ENCODE peak calls at places on chromosomes 2 and 18, in four cellular contexts. K, I, E and M are unnamed samples.

GRCh38 chr2:95058989-95059601 is 33.6 kb downstream of the MAL start:
- DNase-seq in K (no peak), I (no peak), E (no peak), M (no peak)

GRCh38 chr2:199309973-199310372 is 147.8 kb downstream of the SATB2 start:
- DNase-seq in K (no peak), I (no peak), E (no peak), M (no peak)

GRCh38 chr18:48166336-48166875 is 235.9 kb upstream of the SMAD2 start:
- DNase-seq in K (no peak), I (no peak), E (no peak), M (no peak)

GRCh38 chr2:96549466-96549785 is 12.9 kb downstream of the ARID5A start:
- DNase-seq in K (no peak), I (no peak), E (no peak), M (no peak)

GRCh38 chr2:230408244-230408842 is 7.7 kb upstream of the SP100 start:
- DNase-seq in K (no peak), I (no peak), E (no peak), M (no peak)

GRCh38 chr2:110126086-110126773 is 10.6 kb upstream of the MALL start:
- DNase-seq in K (no peak), I (no peak), E (no peak), M (no peak)

GRCh38 chr2:180656455-180656847 is 324.0 kb upstream of the UBE2E3 start:
- DNase-seq in K (no peak), I (no peak), E (no peak), M (no peak)

GRCh38 chr2:237603718-237604362 is 13.3 kb upstream of the RAB17 start:
- DNase-seq in K (peak; percentile 49), I (peak; percentile 57), E (peak; percentile 82), M (peak; percentile 62)

GRCh38 chr2:14524041-14524802 is 108.3 kb upstream of the LRATD1 start:
- DNase-seq in K (no peak), I (no peak), E (no peak), M (no peak)

GRCh38 chr2:12428786-12429185 is 287.9 kb upstream of the TRIB2 start:
- DNase-seq in K (no peak), I (no peak), E (no peak), M (no peak)

GRCh38 chr2:129642526-129643043 is 336.9 kb upstream of the RAB6C start:
- DNase-seq in K (no peak), I (no peak), E (no peak), M (no peak)

GRCh38 chr2:58866040-58866439 is 624.9 kb upstream of the FANCL start:
- DNase-seq in K (peak; percentile 22), I (no peak), E (no peak), M (peak; percentile 31)

GRCh38 chr18:45169610-45170009 is 445.7 kb upstream of the SLC14A2 start:
- DNase-seq in K (no peak), I (no peak), E (no peak), M (no peak)

GRCh38 chr2:43356774-43357173 is 130.4 kb upstream of the ZFP36L2 start:
- DNase-seq in K (no peak), I (no peak), E (no peak), M (no peak)

GRCh38 chr18:59353079-59353680 is 5.9 kb downstream of the LMAN1 start:
- DNase-seq in K (no peak), I (no peak), E (no peak), M (no peak)

GRCh38 chr2:56376699-56377665 is 193.2 kb downstream of the CCDC85A start:
- DNase-seq in K (no peak), I (no peak), E (no peak), M (no peak)

GRCh38 chr2:62661263-62661635 is 44.3 kb upstream of the EHBP1 start:
- DNase-seq in K (no peak), I (no peak), E (no peak), M (no peak)

GRCh38 chr2:152175012-152175367 is 573 bp downstream of the STAM2 start:
- DNase-seq in K (no peak), I (no peak), E (peak; percentile 40), M (no peak)
- TF ChIP-seq CTCF in K (no peak), I (no peak), E (no peak), M (no peak)

GRCh38 chr2:23414876-23415275 is 29.9 kb downstream of the KLHL29 start:
- DNase-seq in K (no peak), I (no peak), E (no peak), M (no peak)
- TF ChIP-seq CTCF in K (no peak), I (no peak), E (no peak), M (no peak)

GRCh38 chr2:39851691-39852110 is 72.6 kb upstream of the THUMPD2 start:
- DNase-seq in K (no peak), I (no peak), E (no peak), M (peak; percentile 12)
- TF ChIP-seq CTCF in K (no peak), I (no peak), E (no peak), M (no peak)

DNA sequence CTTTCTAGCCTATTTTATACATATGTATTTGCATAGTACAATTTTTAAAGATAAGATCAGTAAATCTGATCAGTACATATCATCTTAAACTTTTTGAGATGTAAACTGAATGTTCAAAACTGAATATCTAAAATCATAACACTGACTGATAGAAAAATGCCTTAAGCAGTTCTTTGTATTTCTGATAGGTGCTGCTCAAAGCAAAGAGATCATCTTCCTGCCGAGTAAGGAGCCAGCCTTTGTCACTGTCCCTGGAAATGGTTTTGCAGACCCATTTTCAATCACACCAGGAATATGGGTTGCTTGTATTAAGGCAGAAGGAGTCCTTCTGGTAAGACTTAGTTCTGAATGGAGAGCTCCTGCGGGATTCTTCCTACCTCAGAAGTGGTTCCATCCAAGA is 135.0 kb downstream of the LAMA3 start:
- DNase-seq in K (no peak), I (no peak), E (no peak), M (no peak)
- TF ChIP-seq CTCF in K (no peak), I (no peak), E (no peak), M (no peak)

DNA sequence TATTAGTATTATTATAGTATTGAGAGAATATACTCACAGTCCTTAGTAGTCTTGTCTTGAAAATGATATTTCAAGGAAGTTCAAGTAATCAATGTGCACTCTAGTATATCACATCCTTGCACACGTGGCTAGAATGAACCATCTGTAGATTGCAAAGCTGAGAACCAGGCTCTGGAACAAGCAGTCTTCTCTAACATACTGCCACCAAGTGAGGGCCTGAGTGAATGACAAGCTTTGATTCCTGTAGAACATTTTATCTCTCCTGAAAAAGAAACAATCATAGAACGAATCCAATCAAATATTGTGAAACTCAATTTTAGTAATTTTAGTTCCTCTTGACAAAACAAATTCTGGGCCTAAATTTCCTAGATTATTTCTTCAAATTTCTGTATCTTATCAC is 55.3 kb upstream of the SULT1C3 start:
- DNase-seq in K (peak; percentile 17), I (no peak), E (no peak), M (peak; percentile 9)
- TF ChIP-seq CTCF in K (no peak), I (peak; percentile 36), E (no peak), M (no peak)

GRCh38 chr2:46915811-46916630 is 415 bp upstream of the MCFD2 start:
- DNase-seq in K (peak; percentile 78), I (peak; percentile 89), E (peak; percentile 96), M (peak; percentile 84)
- TF ChIP-seq CTCF in K (no peak), I (no peak), E (no peak), M (no peak)

GRCh38 chr2:238875161-238875530 is 27.3 kb downstream of the TWIST2 start:
- DNase-seq in K (no peak), I (no peak), E (no peak), M (no peak)
- TF ChIP-seq CTCF in K (no peak), I (no peak), E (no peak), M (no peak)

GRCh38 chr18:5073026-5073944 is 123.8 kb downstream of the AKAIN1 start:
- DNase-seq in K (peak; percentile 51), I (no peak), E (no peak), M (peak; percentile 42)
- TF ChIP-seq CTCF in K (peak; percentile 69), I (peak; percentile 35), E (peak; percentile 74), M (peak; percentile 83)

DNA sequence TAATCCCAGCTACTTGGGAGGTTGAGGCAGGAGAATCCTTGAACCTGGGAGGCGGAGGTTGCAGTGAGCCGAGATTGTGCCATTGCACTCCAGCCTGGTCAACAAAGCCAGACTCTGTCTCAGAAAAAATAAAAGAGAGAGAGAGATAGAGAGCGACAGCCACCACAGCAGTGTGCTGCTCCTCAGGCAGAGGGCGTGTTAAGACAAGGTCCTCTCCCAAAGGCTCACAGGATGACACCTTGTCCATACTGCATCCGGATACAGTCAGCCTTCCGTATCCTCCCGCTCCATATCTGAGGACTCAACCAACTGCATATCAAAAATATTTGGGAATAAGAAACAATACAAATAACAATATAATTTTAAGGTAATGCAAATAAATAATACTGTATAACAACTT is 20.1 kb downstream of the ARL4C start:
- DNase-seq in K (no peak), I (no peak), E (no peak), M (no peak)
- TF ChIP-seq CTCF in K (no peak), I (no peak), E (no peak), M (no peak)

DNA sequence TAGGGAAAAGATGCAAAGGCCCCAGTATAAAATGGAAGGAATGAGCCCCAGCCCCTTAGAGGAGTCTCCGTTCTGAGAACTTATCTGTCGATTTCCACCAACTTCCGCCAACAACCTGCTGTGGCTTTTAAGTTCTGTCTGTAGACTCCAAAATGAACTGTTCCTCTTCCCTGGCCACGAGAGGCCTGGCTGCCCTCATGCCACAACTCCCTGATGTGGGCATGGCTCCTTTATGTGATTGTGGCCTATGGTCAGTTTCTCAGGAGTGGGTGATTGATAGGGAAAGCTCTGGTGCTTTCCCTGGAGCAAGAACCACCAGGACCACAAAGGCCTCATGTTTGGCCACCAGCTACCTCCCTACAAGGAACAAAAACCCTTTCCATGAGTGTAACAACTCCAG is 18.8 kb upstream of the CD207 start:
- DNase-seq in K (no peak), I (no peak), E (no peak), M (no peak)
- TF ChIP-seq CTCF in K (no peak), I (no peak), E (no peak), M (no peak)